ENCODE peak calls at places on chromosomes 1 and 21, in seven cellular contexts. Y is skeletal muscle cell, C is Right ventricle myocardium superior, L is RPMI8226, H is H54, Q is fibroblast of mammary gland, J is iris pigment epithelial cell. A is an unnamed sample.

GRCh38 chr1:18534810-18535205 is 54.1 kb downstream of the KLHDC7A start:
- DNase-seq in Y (no peak), C (no peak), L (no peak), H (no peak), Q (no peak), J (no peak), A (no peak)

GRCh38 chr1:221620437-221621384 is 121.2 kb downstream of the DUSP10 start:
- DNase-seq in Y (peak), C (no peak), L (no peak), H (no peak), Q (peak), J (peak), A (no peak)

GRCh38 chr21:42082501-42083360 is 11.6 kb downstream of the UMODL1 start:
- DNase-seq in Y (no peak), C (no peak), L (no peak), H (no peak), Q (no peak), J (no peak), A (no peak)

GRCh38 chr1:29698033-29698432 is 461.7 kb downstream of the PTPRU start:
- DNase-seq in Y (no peak), C (no peak), L (peak), H (peak), Q (peak), J (peak), A (no peak)

GRCh38 chr1:24720152-24720551 is 25.1 kb upstream of the CLIC4 start:
- DNase-seq in Y (no peak), C (peak), L (no peak), H (peak), Q (peak), J (peak), A (no peak)

GRCh38 chr1:225906467-225906866 is 17.5 kb upstream of the LEFTY1 start:
- DNase-seq in Y (no peak), C (peak), L (no peak), H (no peak), Q (no peak), J (no peak), A (no peak)

GRCh38 chr1:112544011-112544688 is 35.4 kb downstream of the WNT2B start:
- DNase-seq in Y (peak), C (no peak), L (no peak), H (peak), Q (peak), J (peak), A (no peak)

GRCh38 chr1:113027008-113027407 is 46.0 kb upstream of the LRIG2 start:
- DNase-seq in Y (no peak), C (no peak), L (no peak), H (no peak), Q (no peak), J (no peak), A (no peak)

GRCh38 chr1:170657275-170657853 is 6.6 kb upstream of the PRRX1 start:
- DNase-seq in Y (no peak), C (no peak), L (no peak), H (no peak), Q (peak), J (no peak), A (no peak)

GRCh38 chr1:92085727-92086126 is 5.6 kb downstream of the BTBD8 start:
- DNase-seq in Y (no peak), C (no peak), L (no peak), H (no peak), Q (peak), J (peak), A (no peak)

GRCh38 chr1:220330265-220330664 is 58.0 kb upstream of the RAB3GAP2 start:
- DNase-seq in Y (no peak), C (no peak), L (peak), H (no peak), Q (no peak), J (peak), A (peak)

GRCh38 chr1:165876121-165876520 is 48.7 kb downstream of the UCK2 start:
- DNase-seq in Y (no peak), C (no peak), L (no peak), H (no peak), Q (no peak), J (no peak), A (no peak)

GRCh38 chr21:46509760-46510159 is 51.1 kb downstream of the DIP2A start:
- DNase-seq in Y (peak), C (no peak), L (no peak), H (no peak), Q (peak), J (peak), A (no peak)

GRCh38 chr1:165257969-165258459 is 98.5 kb downstream of the LMX1A start:
- DNase-seq in Y (no peak), C (peak), L (peak), H (peak), Q (peak), J (peak), A (peak)

GRCh38 chr1:185488673-185489311 is 171.7 kb upstream of the IVNS1ABP start:
- DNase-seq in Y (no peak), C (peak), L (no peak), H (no peak), Q (no peak), J (no peak), A (no peak)

GRCh38 chr21:46027855-46028493 is 46.4 kb downstream of the COL6A1 start:
- DNase-seq in Y (no peak), C (peak), L (no peak), H (no peak), Q (peak), J (peak), A (no peak)

GRCh38 chr1:11979453-11979817 is 809 bp upstream of the MFN2 start:
- DNase-seq in Y (no peak), C (no peak), L (no peak), H (no peak), Q (no peak), J (no peak), A (no peak)

GRCh38 chr1:209565759-209566678 is 17.5 kb upstream of the CAMK1G start:
- DNase-seq in Y (peak), C (peak), L (peak), H (peak), Q (peak), J (peak), A (peak)

GRCh38 chr1:17688217-17688810 is 66.8 kb upstream of the ACTL8 start:
- DNase-seq in Y (no peak), C (no peak), L (no peak), H (no peak), Q (no peak), J (no peak), A (no peak)

GRCh38 chr1:89104147-89104546 is 21.8 kb downstream of the GBP2 start:
- DNase-seq in Y (no peak), C (no peak), L (no peak), H (no peak), Q (peak), J (peak), A (no peak)

GRCh38 chr1:53710584-53710983 is 28.4 kb downstream of the GLIS1 start:
- DNase-seq in Y (no peak), C (no peak), L (no peak), H (no peak), Q (peak), J (no peak), A (no peak)

GRCh38 chr21:42187976-42188653 is 30.8 kb upstream of the ABCG1 start:
- DNase-seq in Y (no peak), C (peak), L (peak), H (no peak), Q (peak), J (peak), A (peak)

GRCh38 chr1:155183775-155184221 is 10.1 kb downstream of the TRIM46 start:
- DNase-seq in Y (no peak), C (peak), L (no peak), H (no peak), Q (no peak), J (no peak), A (no peak)

GRCh38 chr1:87800006-87800405 is 471.3 kb downstream of the LMO4 start:
- DNase-seq in Y (no peak), C (no peak), L (no peak), H (no peak), Q (no peak), J (peak), A (no peak)

GRCh38 chr1:155005076-155005971 is 2.7 kb downstream of the ZBTB7B start:
- DNase-seq in Y (no peak), C (peak), L (peak), H (peak), Q (no peak), J (no peak), A (no peak)

GRCh38 chr1:241927321-241927720 is 30.2 kb upstream of the BECN2 start:
- DNase-seq in Y (no peak), C (no peak), L (no peak), H (no peak), Q (no peak), J (no peak), A (no peak)

GRCh38 chr21:38439336-38439900 is 58.9 kb downstream of the ERG start:
- DNase-seq in Y (no peak), C (no peak), L (no peak), H (no peak), Q (no peak), J (peak), A (no peak)

GRCh38 chr21:28342229-28342810 is 650.4 kb downstream of the LTN1 start:
- DNase-seq in Y (peak), C (no peak), L (no peak), H (no peak), Q (no peak), J (peak), A (no peak)

GRCh38 chr1:197224160-197224559 is 43.9 kb upstream of the CRB1 start:
- DNase-seq in Y (no peak), C (no peak), L (no peak), H (no peak), Q (no peak), J (peak), A (no peak)

GRCh38 chr1:153122831-153123421 is 9.6 kb upstream of the SPRR2F start:
- DNase-seq in Y (no peak), C (no peak), L (no peak), H (no peak), Q (no peak), J (no peak), A (peak)

GRCh38 chr21:43276811-43277210 is 108.0 kb downstream of the CRYAA start:
- DNase-seq in Y (no peak), C (peak), L (no peak), H (no peak), Q (no peak), J (no peak), A (no peak)

A was measured in MM.1S.